ENCODE peak calls at places on chromosomes 2 and 18, in ten cellular contexts. One of them, this sample, is unnamed.

GRCh38 chr2:197207106-197207505 is 103.5 kb downstream of the ANKRD44 start:
- DNase-seq in NCI-H446 treated with DMSO at 0.1 percent for 48 hours: no peak
- DNase-seq in activated T-cell treated with anti-CD3 and anti-CD28 coated beads, Interleukin-2, amount 50 U/mL, for 4 hours: no peak
- DNase-seq in AG20443: peak; percentile 35
- DNase-seq in upper lobe of right lung: no peak
- DNase-seq in mucosa of gallbladder: no peak
- DNase-seq in Peyer's patch: no peak
- DNase-seq in NCI-H2029: no peak
- DNase-seq in heart left ventricle: no peak
- DNase-seq in NCI-H2171 treated with DMSO at 0.1 percent for 48 hours: no peak
- DNase-seq in this sample: no peak

GRCh38 chr2:215797676-215798075 is 215.7 kb downstream of the MREG start:
- DNase-seq in mucosa of gallbladder: no peak
- DNase-seq in NCI-H446 treated with DMSO at 0.1 percent for 48 hours: no peak
- DNase-seq in AG20443: peak; percentile 34
- DNase-seq in upper lobe of right lung: no peak
- DNase-seq in NCI-H2029: no peak
- DNase-seq in activated T-cell treated with anti-CD3 and anti-CD28 coated beads, Interleukin-2, amount 50 U/mL, for 4 hours: no peak
- DNase-seq in NCI-H2171 treated with DMSO at 0.1 percent for 48 hours: no peak
- DNase-seq in heart left ventricle: no peak
- DNase-seq in Peyer's patch: no peak
- DNase-seq in this sample: no peak

GRCh38 chr18:32760391-32760790 is 12.4 kb downstream of the KLHL14 start:
- DNase-seq in NCI-H2029: no peak
- DNase-seq in NCI-H2171 treated with DMSO at 0.1 percent for 48 hours: no peak
- DNase-seq in NCI-H446 treated with DMSO at 0.1 percent for 48 hours: no peak
- DNase-seq in mucosa of gallbladder: no peak
- DNase-seq in heart left ventricle: no peak
- DNase-seq in upper lobe of right lung: no peak
- DNase-seq in activated T-cell treated with anti-CD3 and anti-CD28 coated beads, Interleukin-2, amount 50 U/mL, for 4 hours: no peak
- DNase-seq in AG20443: no peak
- DNase-seq in Peyer's patch: no peak
- DNase-seq in this sample: no peak

GRCh38 chr2:115874427-115874826 is 1432.0 kb downstream of the DPP10 start:
- DNase-seq in heart left ventricle: no peak
- DNase-seq in mucosa of gallbladder: no peak
- DNase-seq in AG20443: no peak
- DNase-seq in Peyer's patch: no peak
- DNase-seq in NCI-H2171 treated with DMSO at 0.1 percent for 48 hours: no peak
- DNase-seq in NCI-H446 treated with DMSO at 0.1 percent for 48 hours: no peak
- DNase-seq in upper lobe of right lung: no peak
- DNase-seq in activated T-cell treated with anti-CD3 and anti-CD28 coated beads, Interleukin-2, amount 50 U/mL, for 4 hours: no peak
- DNase-seq in NCI-H2029: no peak
- DNase-seq in this sample: no peak

GRCh38 chr2:117957616-117958015 is 56.3 kb downstream of the CCDC93 start:
- DNase-seq in NCI-H446 treated with DMSO at 0.1 percent for 48 hours: no peak
- DNase-seq in activated T-cell treated with anti-CD3 and anti-CD28 coated beads, Interleukin-2, amount 50 U/mL, for 4 hours: no peak
- DNase-seq in AG20443: no peak
- DNase-seq in NCI-H2171 treated with DMSO at 0.1 percent for 48 hours: no peak
- DNase-seq in Peyer's patch: no peak
- DNase-seq in mucosa of gallbladder: no peak
- DNase-seq in upper lobe of right lung: no peak
- DNase-seq in heart left ventricle: no peak
- DNase-seq in NCI-H2029: no peak
- DNase-seq in this sample: no peak

GRCh38 chr2:84906900-84907714 is 1.7 kb downstream of the TMSB10 start:
- DNase-seq in NCI-H2029: no peak
- DNase-seq in heart left ventricle: peak; percentile 78
- DNase-seq in NCI-H2171 treated with DMSO at 0.1 percent for 48 hours: peak; percentile 27
- DNase-seq in AG20443: peak; percentile 73
- DNase-seq in NCI-H446 treated with DMSO at 0.1 percent for 48 hours: no peak
- DNase-seq in activated T-cell treated with anti-CD3 and anti-CD28 coated beads, Interleukin-2, amount 50 U/mL, for 4 hours: no peak
- DNase-seq in upper lobe of right lung: peak; percentile 84
- DNase-seq in Peyer's patch: peak; percentile 77
- DNase-seq in mucosa of gallbladder: peak; percentile 73
- DNase-seq in this sample: no peak

GRCh38 chr2:78992451-78992806 is 33.1 kb upstream of the REG3G start:
- DNase-seq in upper lobe of right lung: no peak
- DNase-seq in NCI-H2171 treated with DMSO at 0.1 percent for 48 hours: no peak
- DNase-seq in NCI-H446 treated with DMSO at 0.1 percent for 48 hours: no peak
- DNase-seq in NCI-H2029: no peak
- DNase-seq in AG20443: peak; percentile 30
- DNase-seq in Peyer's patch: no peak
- DNase-seq in heart left ventricle: no peak
- DNase-seq in mucosa of gallbladder: no peak
- DNase-seq in activated T-cell treated with anti-CD3 and anti-CD28 coated beads, Interleukin-2, amount 50 U/mL, for 4 hours: no peak
- DNase-seq in this sample: no peak

GRCh38 chr2:43759195-43759594 is 14.6 kb upstream of the DYNC2LI1 start:
- DNase-seq in NCI-H446 treated with DMSO at 0.1 percent for 48 hours: no peak
- DNase-seq in Peyer's patch: no peak
- DNase-seq in upper lobe of right lung: no peak
- DNase-seq in NCI-H2171 treated with DMSO at 0.1 percent for 48 hours: peak; percentile 4
- DNase-seq in heart left ventricle: no peak
- DNase-seq in AG20443: peak; percentile 56
- DNase-seq in NCI-H2029: no peak
- DNase-seq in mucosa of gallbladder: no peak
- DNase-seq in activated T-cell treated with anti-CD3 and anti-CD28 coated beads, Interleukin-2, amount 50 U/mL, for 4 hours: no peak
- DNase-seq in this sample: no peak

GRCh38 chr2:233031556-233032500 is 644 bp upstream of the NEU2 start:
- DNase-seq in Peyer's patch: no peak
- DNase-seq in upper lobe of right lung: no peak
- DNase-seq in NCI-H446 treated with DMSO at 0.1 percent for 48 hours: no peak
- DNase-seq in mucosa of gallbladder: no peak
- DNase-seq in activated T-cell treated with anti-CD3 and anti-CD28 coated beads, Interleukin-2, amount 50 U/mL, for 4 hours: no peak
- DNase-seq in AG20443: no peak
- DNase-seq in heart left ventricle: no peak
- DNase-seq in NCI-H2029: no peak
- DNase-seq in NCI-H2171 treated with DMSO at 0.1 percent for 48 hours: no peak
- DNase-seq in this sample: no peak

GRCh38 chr2:68237976-68238580 is 14.3 kb downstream of the PPP3R1 start:
- DNase-seq in upper lobe of right lung: no peak
- DNase-seq in mucosa of gallbladder: no peak
- DNase-seq in AG20443: no peak
- DNase-seq in NCI-H446 treated with DMSO at 0.1 percent for 48 hours: no peak
- DNase-seq in heart left ventricle: no peak
- DNase-seq in NCI-H2029: no peak
- DNase-seq in NCI-H2171 treated with DMSO at 0.1 percent for 48 hours: no peak
- DNase-seq in activated T-cell treated with anti-CD3 and anti-CD28 coated beads, Interleukin-2, amount 50 U/mL, for 4 hours: no peak
- DNase-seq in Peyer's patch: no peak
- DNase-seq in this sample: no peak

GRCh38 chr2:65064728-65065552 is 8.7 kb downstream of the CEP68 start:
- DNase-seq in NCI-H2171 treated with DMSO at 0.1 percent for 48 hours: peak; percentile 99
- DNase-seq in heart left ventricle: peak; percentile 78
- DNase-seq in NCI-H2029: peak; percentile 80
- DNase-seq in upper lobe of right lung: peak; percentile 77
- DNase-seq in AG20443: peak; percentile 67
- DNase-seq in NCI-H446 treated with DMSO at 0.1 percent for 48 hours: peak; percentile 97
- DNase-seq in activated T-cell treated with anti-CD3 and anti-CD28 coated beads, Interleukin-2, amount 50 U/mL, for 4 hours: no peak
- DNase-seq in Peyer's patch: no peak
- DNase-seq in mucosa of gallbladder: peak; percentile 52
- DNase-seq in this sample: no peak

This sample was measured in central memory CD8-positive, alpha-beta T cell.